ENCODE peak calls at places on chromosomes 1 and 21, in ten cellular contexts. U is lower leg skin; Y is C1 segment of cervical spinal cord; C is stimulated activated CD4-positive, alpha-beta T cell treated with anti-CD3 and anti-CD28 coated beads, Interleukin-4, amount 100 ng/mL, for 48 hours; O is GM13977; P is activated naive CD8-positive, alpha-beta T cell treated with anti-CD3 and anti-CD28 coated beads for 36 hours; V is activated T-helper 1 cell treated with anti-CD3 and anti-CD28 coated beads, Interleukin-2, amount 50 U/mL, for 16 hours; H is HFF-Myc; I is Calu3; X is frontal cortex. E is an unnamed sample.

GRCh38 chr1:159289059-159289458 is 13.1 kb upstream of the FCER1A start:
- DNase-seq in U (no peak), Y (no peak), C (no peak), O (no peak), P (no peak), V (no peak), H (no peak), I (no peak), X (no peak), E (no peak)

GRCh38 chr1:217139513-217139912 is 416.3 kb upstream of the ESRRG start:
- DNase-seq in U (no peak), Y (no peak), C (no peak), O (no peak), P (no peak), V (no peak), H (no peak), I (no peak), X (peak), E (no peak)

GRCh38 chr1:5746611-5747427 is 245.4 kb downstream of the NPHP4 start:
- DNase-seq in U (no peak), Y (no peak), C (no peak), O (no peak), P (no peak), V (no peak), H (no peak), I (no peak), X (no peak), E (no peak)

GRCh38 chr21:29529139-29529538 is 230.4 kb downstream of the BACH1 start:
- DNase-seq in U (no peak), Y (no peak), C (no peak), O (no peak), P (no peak), V (no peak), H (no peak), I (no peak), X (no peak), E (no peak)

GRCh38 chr1:212147581-212148033 is 112.1 kb downstream of the DTL start:
- DNase-seq in U (no peak), Y (no peak), C (no peak), O (no peak), P (no peak), V (no peak), H (no peak), I (no peak), X (no peak), E (no peak)

GRCh38 chr1:91645031-91645430 is 144.4 kb downstream of the CDC7 start:
- DNase-seq in U (no peak), Y (no peak), C (no peak), O (no peak), P (no peak), V (no peak), H (no peak), I (no peak), X (no peak), E (no peak)

GRCh38 chr1:17568014-17568413 is 28.5 kb downstream of the ARHGEF10L start:
- DNase-seq in U (no peak), Y (no peak), C (no peak), O (no peak), P (no peak), V (no peak), H (no peak), I (no peak), X (no peak), E (no peak)

GRCh38 chr1:203629509-203630082 is 3.0 kb downstream of the ATP2B4 start:
- DNase-seq in U (peak), Y (no peak), C (peak), O (no peak), P (peak), V (no peak), H (no peak), I (peak), X (no peak), E (no peak)

GRCh38 chr1:167795810-167796740 is 74.3 kb downstream of the MPZL1 start:
- DNase-seq in U (no peak), Y (no peak), C (no peak), O (no peak), P (no peak), V (no peak), H (no peak), I (no peak), X (no peak), E (no peak)

GRCh38 chr1:152179566-152179965 is 20.5 kb upstream of the RPTN start:
- DNase-seq in U (no peak), Y (no peak), C (no peak), O (no peak), P (no peak), V (no peak), H (no peak), I (no peak), X (no peak), E (no peak)

GRCh38 chr1:30808067-30808662 is 50.6 kb upstream of the LAPTM5 start:
- DNase-seq in U (no peak), Y (no peak), C (no peak), O (no peak), P (no peak), V (no peak), H (no peak), I (no peak), X (no peak), E (no peak)

GRCh38 chr1:201754353-201754752 is 74.6 kb upstream of the IPO9 start:
- DNase-seq in U (no peak), Y (no peak), C (no peak), O (no peak), P (no peak), V (no peak), H (no peak), I (no peak), X (no peak), E (no peak)

GRCh38 chr1:24727490-24728214 is 17.6 kb upstream of the CLIC4 start:
- DNase-seq in U (peak), Y (peak), C (no peak), O (peak), P (peak), V (no peak), H (no peak), I (no peak), X (no peak), E (peak)

E was measured in fibroblast of the conjunctiva.